ENCODE peak calls at places on chromosomes 7 and 10, in eight cellular contexts. Q, V, W, N, P, Z, S and M are unnamed samples.

GRCh38 chr10:47340613-47341170 is 7.5 kb upstream of the RBP3 start:
- DNase-seq in V (peak), Q (peak), Z (peak), N (peak), P (peak), W (peak), S (peak), M (peak)

GRCh38 chr7:2438775-2439174 is 35.4 kb downstream of the CHST12 start:
- DNase-seq in N (no peak), Q (no peak), P (no peak), S (no peak), V (no peak), W (no peak), Z (no peak), M (no peak)

GRCh38 chr7:140160308-140160707 is 16.5 kb downstream of the KDM7A start:
- DNase-seq in Z (no peak), W (no peak), Q (no peak), N (no peak), S (no peak), P (peak), V (no peak), M (no peak)

GRCh38 chr7:93053946-93054943 is 63.5 kb downstream of the SAMD9 start:
- DNase-seq in Z (no peak), P (no peak), S (peak), V (no peak), Q (no peak), W (no peak), N (no peak), M (no peak)

GRCh38 chr10:11799736-11800080 is 23.4 kb upstream of the PROSER2 start:
- DNase-seq in V (no peak), S (no peak), Q (no peak), Z (no peak), N (no peak), W (no peak), P (no peak), M (no peak)

GRCh38 chr7:47284691-47285246 is 297.1 kb downstream of the TNS3 start:
- DNase-seq in P (no peak), V (no peak), W (no peak), Z (no peak), N (no peak), S (no peak), Q (no peak), M (no peak)

GRCh38 chr10:100561005-100561404 is 25.3 kb downstream of the HIF1AN start:
- DNase-seq in V (no peak), S (no peak), P (no peak), Q (no peak), W (no peak), Z (no peak), N (no peak), M (no peak)

GRCh38 chr7:5429857-5430611 is 6.4 kb upstream of the TNRC18 start:
- DNase-seq in Q (no peak), V (no peak), Z (no peak), S (peak), N (no peak), P (no peak), W (peak), M (peak)

GRCh38 chr10:102175415-102175814 is 23.2 kb downstream of the NOLC1 start:
- DNase-seq in Q (no peak), V (no peak), W (no peak), N (peak), Z (no peak), P (no peak), S (no peak), M (no peak)

GRCh38 chr7:91660734-91661355 is 219.7 kb downstream of the MTERF1 start:
- DNase-seq in V (no peak), S (no peak), Q (no peak), Z (no peak), N (no peak), P (no peak), W (no peak), M (no peak)

GRCh38 chr7:150321788-150322113 is 1.4 kb upstream of the LRRC61 start:
- DNase-seq in Z (no peak), V (no peak), Q (no peak), P (no peak), S (no peak), W (no peak), N (no peak), M (no peak)

GRCh38 chr7:36151921-36152755 is 916 bp upstream of the EEPD1 start:
- DNase-seq in N (peak), V (no peak), Z (no peak), W (no peak), S (no peak), P (peak), Q (no peak), M (no peak)

GRCh38 chr7:29806131-29806792 is at the start of gene WIPF3:
- DNase-seq in W (peak), Z (peak), Q (no peak), S (peak), N (no peak), V (no peak), P (peak), M (no peak)

GRCh38 chr10:75744242-75744641 is 312.8 kb downstream of the LRMDA start:
- DNase-seq in W (no peak), S (no peak), Z (no peak), P (no peak), N (peak), V (no peak), Q (no peak), M (no peak)

GRCh38 chr7:118059209-118059608 is 124.8 kb upstream of the LSM8 start:
- DNase-seq in P (no peak), N (peak), W (no peak), Q (no peak), Z (no peak), S (no peak), V (no peak), M (no peak)

GRCh38 chr10:75508814-75509306 is 77.4 kb downstream of the LRMDA start:
- DNase-seq in W (no peak), V (no peak), Z (no peak), S (no peak), N (peak), Q (no peak), P (no peak), M (peak)

GRCh38 chr10:48227213-48227612 is 47.3 kb downstream of the FRMPD2 start:
- DNase-seq in Q (no peak), V (no peak), S (no peak), W (no peak), Z (no peak), P (no peak), N (no peak), M (no peak)

GRCh38 chr7:65722361-65722792 is 150.5 kb upstream of the VKORC1L1 start:
- DNase-seq in Z (peak), N (peak), Q (no peak), W (peak), V (peak), S (peak), P (peak), M (peak)

GRCh38 chr10:132196178-132197113 is 9.7 kb downstream of the DPYSL4 start:
- DNase-seq in W (no peak), Q (no peak), Z (no peak), V (no peak), N (no peak), S (no peak), P (no peak), M (no peak)

GRCh38 chr7:91685544-91685943 is 195.0 kb downstream of the MTERF1 start:
- DNase-seq in N (peak), V (no peak), Z (no peak), P (no peak), Q (no peak), S (no peak), W (no peak), M (no peak)

GRCh38 chr7:119172043-119172442 is 947.5 kb downstream of the ANKRD7 start:
- DNase-seq in V (no peak), Q (no peak), Z (no peak), S (no peak), P (no peak), W (no peak), N (no peak), M (no peak)

GRCh38 chr10:70786799-70787415 is 1.7 kb upstream of the TBATA start:
- DNase-seq in P (no peak), S (no peak), N (peak), V (no peak), Q (no peak), Z (no peak), W (no peak), M (no peak)

GRCh38 chr10:5581670-5582566 is 57.2 kb downstream of the CALML3 start:
- DNase-seq in Z (no peak), Q (no peak), P (no peak), N (no peak), V (no peak), W (no peak), S (no peak), M (no peak)

GRCh38 chr7:129644634-129645230 is 33.2 kb downstream of the NRF1 start:
- DNase-seq in V (peak), Z (peak), W (no peak), P (peak), N (peak), Q (no peak), S (no peak), M (no peak)

GRCh38 chr10:17428616-17429097 is 25.7 kb downstream of the ST8SIA6 start:
- DNase-seq in P (peak), W (peak), N (no peak), Q (no peak), Z (no peak), S (peak), V (no peak), M (no peak)

GRCh38 chr10:114839901-114840300 is 18.3 kb downstream of the FHIP2A start:
- DNase-seq in Z (no peak), Q (no peak), V (no peak), S (no peak), W (no peak), P (no peak), N (no peak), M (no peak)

GRCh38 chr10:29951441-29951931 is 107.9 kb downstream of the JCAD start:
- DNase-seq in Z (no peak), V (no peak), N (peak), P (peak), W (no peak), S (no peak), Q (no peak), M (peak)

GRCh38 chr10:100965820-100966219 is 3.5 kb upstream of the SEMA4G start:
- DNase-seq in Z (no peak), S (no peak), Q (no peak), N (no peak), P (no peak), W (no peak), V (no peak), M (no peak)

GRCh38 chr10:106938448-106939014 is 226.0 kb downstream of the SORCS1 start:
- DNase-seq in V (no peak), W (no peak), Q (no peak), S (no peak), P (no peak), N (no peak), Z (no peak), M (no peak)

GRCh38 chr10:102230861-102231356 is 4.8 kb downstream of the ELOVL3 start:
- DNase-seq in Z (peak), Q (no peak), V (no peak), P (no peak), S (peak), N (peak), W (peak), M (no peak)

GRCh38 chr7:39527296-39527695 is 38.9 kb upstream of the YAE1 start:
- DNase-seq in V (no peak), Z (no peak), S (no peak), N (no peak), W (no peak), P (peak), Q (no peak), M (no peak)

DNA sequence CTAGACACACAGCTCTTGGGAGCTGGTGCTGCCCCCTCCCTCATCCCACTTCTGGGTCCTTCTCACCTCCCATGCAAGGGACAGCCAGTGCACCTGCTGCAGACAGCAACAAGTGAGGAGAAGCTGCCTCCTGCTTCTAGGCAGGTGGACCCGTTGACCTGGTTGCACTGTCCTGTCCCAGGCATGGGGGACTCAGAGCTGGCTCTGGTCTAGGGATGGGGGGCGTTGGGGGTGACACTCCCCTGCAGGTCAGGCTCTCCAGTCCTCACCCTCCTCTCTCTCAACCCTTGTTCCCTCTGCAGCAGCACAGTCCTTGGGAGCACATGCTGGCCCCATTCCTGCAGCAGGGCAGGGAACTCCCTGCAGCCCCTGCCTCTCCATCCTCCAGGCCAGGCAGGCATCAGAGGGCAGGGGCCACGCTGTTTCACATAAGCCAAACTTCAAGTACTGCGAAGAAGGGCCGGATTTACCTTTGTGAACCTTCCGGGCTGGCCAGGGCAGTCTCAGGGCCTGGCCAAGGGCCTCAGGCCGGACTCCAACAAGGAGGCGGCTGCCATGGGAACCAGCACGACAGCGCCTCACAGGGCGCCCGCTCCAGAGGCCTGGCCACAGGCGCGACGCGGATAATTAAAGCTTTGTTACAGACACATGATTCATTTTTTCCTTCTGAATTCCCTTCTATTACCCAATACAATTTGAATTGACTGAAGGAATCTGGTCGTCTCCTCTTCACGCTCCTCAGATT is 48.5 kb downstream of the RASGEF1A start:
- DNase-seq in W (no peak), N (peak), S (no peak), Z (no peak), P (no peak), Q (peak), V (no peak), M (no peak)
- TF ChIP-seq CTCF in W (no peak), N (no peak), S (no peak), Z (no peak), P (no peak), Q (no peak), V (no peak), M (no peak)

DNA sequence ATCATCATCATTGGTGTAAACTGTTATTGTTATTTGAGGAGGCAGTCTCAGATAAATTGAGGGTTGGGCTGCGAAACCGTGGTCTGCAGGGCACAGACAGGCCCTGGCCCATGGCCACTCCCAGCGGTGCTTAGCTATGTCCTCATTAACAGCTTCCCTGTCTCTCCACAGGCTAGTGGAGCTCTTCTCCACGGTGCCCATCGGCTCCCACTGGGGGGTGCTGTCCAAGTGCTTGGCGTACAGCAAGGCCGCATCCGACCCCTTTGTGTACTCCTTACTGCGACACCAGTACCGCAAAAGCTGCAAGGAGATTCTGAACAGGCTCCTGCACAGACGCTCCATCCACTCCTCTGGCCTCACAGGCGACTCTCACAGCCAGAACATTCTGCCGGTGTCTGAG is 21.6 kb downstream of the GPR26 start:
- DNase-seq in V (peak), Q (no peak), W (peak), S (no peak), N (no peak), Z (no peak), P (no peak), M (no peak)
- TF ChIP-seq CTCF in V (peak), Q (peak), W (no peak), S (no peak), N (no peak), Z (no peak), P (no peak), M (no peak)

DNA sequence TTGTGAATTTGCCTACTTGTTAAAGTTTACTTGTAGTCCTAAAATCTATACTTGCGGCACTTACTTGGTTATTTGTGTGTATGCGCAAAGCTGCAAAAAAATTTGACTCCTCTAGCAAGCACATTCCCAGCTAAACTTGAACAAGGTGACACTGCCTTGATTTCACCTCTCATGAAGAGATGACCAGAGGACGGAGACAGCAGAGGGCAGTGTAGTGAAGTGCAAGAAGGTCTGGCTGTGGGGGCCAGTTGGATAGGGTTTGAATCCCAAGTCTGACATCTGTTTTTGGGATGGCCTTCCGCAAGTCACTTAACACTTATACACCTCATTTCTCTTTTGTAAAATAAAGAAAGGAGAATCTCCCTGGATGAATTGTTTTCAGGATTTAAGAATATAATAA is 15.7 kb downstream of the SLK start:
- DNase-seq in Q (no peak), Z (peak), N (no peak), S (no peak), W (peak), V (peak), P (peak), M (no peak)
- TF ChIP-seq CTCF in Q (no peak), Z (no peak), N (peak), S (no peak), W (no peak), V (peak), P (peak), M (no peak)

GRCh38 chr7:151608031-151608551 is 88.4 kb upstream of the RHEB start:
- DNase-seq in Q (no peak), Z (no peak), S (peak), W (peak), P (no peak), V (no peak), N (no peak), M (no peak)
- TF ChIP-seq CTCF in Q (no peak), Z (no peak), S (no peak), W (no peak), P (no peak), V (no peak), N (peak), M (no peak)

GRCh38 chr10:31876616-31877352 is 51.8 kb downstream of the ARHGAP12 start:
- DNase-seq in V (no peak), S (no peak), Z (no peak), N (no peak), Q (no peak), P (no peak), W (no peak), M (no peak)
- TF ChIP-seq CTCF in V (no peak), S (no peak), Z (no peak), N (no peak), Q (no peak), P (no peak), W (no peak), M (no peak)

GRCh38 chr10:21533577-21534475 is at the start of gene MLLT10:
- DNase-seq in S (peak), P (peak), Q (peak), W (peak), V (peak), N (peak), Z (peak), M (peak)
- TF ChIP-seq CTCF in S (peak), P (no peak), Q (peak), W (no peak), V (peak), N (peak), Z (no peak), M (peak)